ENCODE peak calls at places on chromosomes 13 and 19, in six cellular contexts. U is amniotic epithelial cell; I is EL; J is left ventricle myocardium superior; D is stimulated activated CD4-positive, alpha-beta T cell treated with anti-CD3 and anti-CD28 coated beads, Interleukin-12 subunit alpha, Interleukin-12 subunit beta, amount 100 ng/mL, for 4 hours; B is GM12891. G is an unnamed sample.

GRCh38 chr13:93521307-93521706 is 294.7 kb downstream of the GPC6 start:
- DNase-seq in U (no peak), I (no peak), J (no peak), D (no peak), B (no peak), G (no peak)

GRCh38 chr19:33505823-33506222 is 15.8 kb downstream of the PEPD start:
- DNase-seq in U (no peak), I (no peak), J (no peak), D (no peak), B (no peak), G (no peak)

GRCh38 chr13:110388141-110388943 is 81.3 kb downstream of the COL4A2 start:
- DNase-seq in U (peak), I (peak), J (peak), D (no peak), B (no peak), G (no peak)

GRCh38 chr13:69243366-69243765 is 864.3 kb upstream of the ATXN8OS start:
- DNase-seq in U (no peak), I (no peak), J (no peak), D (no peak), B (no peak), G (no peak)

GRCh38 chr13:25292301-25292700 is 5.0 kb upstream of the MTMR6 start:
- DNase-seq in U (peak), I (peak), J (no peak), D (no peak), B (no peak), G (peak)

GRCh38 chr13:90272356-90272755 is 1075.1 kb upstream of the MIR17HG start:
- DNase-seq in U (peak), I (peak), J (no peak), D (no peak), B (no peak), G (peak)

GRCh38 chr19:33545209-33545981 is 23.8 kb upstream of the PEPD start:
- DNase-seq in U (no peak), I (no peak), J (no peak), D (no peak), B (no peak), G (no peak)

GRCh38 chr19:51660975-51661600 is 14.5 kb upstream of the SIGLEC14 start:
- DNase-seq in U (peak), I (peak), J (peak), D (peak), B (no peak), G (peak)

GRCh38 chr13:106491928-106492327 is 43.5 kb downstream of the EFNB2 start:
- DNase-seq in U (no peak), I (no peak), J (no peak), D (no peak), B (no peak), G (no peak)